ENCODE peak calls at places on chromosomes 13 and 19, in nine cellular contexts. D is anterior cingulate cortex; C is C1 segment of cervical spinal cord; O is NCI-H2081; P is A172; M is left ventricle myocardium inferior; G is GM03348; B is RPMI7951; K is activated naive CD8-positive, alpha-beta T cell treated with anti-CD3 and anti-CD28 coated beads, Interleukin-2, amount 50 U/mL, for 24 hours. L is an unnamed sample.

GRCh38 chr13:36858285-36858684 is 39.3 kb downstream of the RFXAP start:
- DNase-seq in D (no peak), C (no peak), O (peak), P (peak), M (no peak), G (peak), B (peak), K (no peak), L (no peak)

GRCh38 chr13:32986552-32986951 is 29.7 kb upstream of the KL start:
- DNase-seq in D (no peak), C (no peak), O (no peak), P (no peak), M (no peak), G (no peak), B (no peak), K (no peak), L (no peak)

GRCh38 chr19:34274827-34275625 is 20.7 kb downstream of the GARRE1 start:
- DNase-seq in D (no peak), C (no peak), O (no peak), P (peak), M (no peak), G (peak), B (peak), K (no peak), L (no peak)

GRCh38 chr19:49645592-49645991 is 3.6 kb downstream of the SCAF1 start:
- DNase-seq in D (no peak), C (no peak), O (no peak), P (no peak), M (no peak), G (no peak), B (no peak), K (no peak), L (no peak)

GRCh38 chr13:84121456-84121855 is 239.2 kb upstream of the SLITRK1 start:
- DNase-seq in D (no peak), C (no peak), O (no peak), P (no peak), M (no peak), G (peak), B (no peak), K (no peak), L (no peak)

GRCh38 chr13:113052206-113052605 is 53.4 kb upstream of the F7 start:
- DNase-seq in D (no peak), C (no peak), O (no peak), P (no peak), M (no peak), G (no peak), B (no peak), K (no peak), L (peak)

GRCh38 chr19:1411255-1412191 is 4.1 kb downstream of the DAZAP1 start:
- DNase-seq in D (peak), C (peak), O (no peak), P (peak), M (peak), G (peak), B (peak), K (peak), L (peak)

GRCh38 chr19:1173845-1174809 is at the start of gene SBNO2:
- DNase-seq in D (peak), C (peak), O (peak), P (peak), M (peak), G (peak), B (peak), K (peak), L (peak)

GRCh38 chr19:11539495-11540365 is 1.1 kb downstream of the CNN1 start:
- DNase-seq in D (no peak), C (no peak), O (no peak), P (no peak), M (peak), G (peak), B (no peak), K (no peak), L (no peak)

GRCh38 chr13:46197299-46197975 is 14.3 kb upstream of the LRRC63 start:
- DNase-seq in D (no peak), C (no peak), O (no peak), P (no peak), M (no peak), G (peak), B (no peak), K (no peak), L (no peak)

GRCh38 chr13:79776538-79776937 is 295.6 kb downstream of the NDFIP2 start:
- DNase-seq in D (no peak), C (no peak), O (no peak), P (peak), M (no peak), G (no peak), B (peak), K (no peak), L (no peak)

GRCh38 chr13:49098198-49098597 is 121.9 kb upstream of the MLNR start:
- DNase-seq in D (no peak), C (no peak), O (no peak), P (peak), M (no peak), G (peak), B (peak), K (no peak), L (no peak)

GRCh38 chr13:52925775-52926285 is 77.4 kb upstream of the PCDH8 start:
- DNase-seq in D (no peak), C (no peak), O (no peak), P (no peak), M (peak), G (no peak), B (no peak), K (no peak), L (no peak)

GRCh38 chr13:41463823-41464602 is 6.7 kb downstream of the RGCC start:
- DNase-seq in D (no peak), C (no peak), O (no peak), P (no peak), M (no peak), G (no peak), B (no peak), K (peak), L (no peak)

GRCh38 chr13:32191452-32191998 is 123.6 kb downstream of the ZAR1L start:
- DNase-seq in D (no peak), C (no peak), O (no peak), P (no peak), M (no peak), G (no peak), B (no peak), K (no peak), L (no peak)

GRCh38 chr19:13823256-13823655 is 28.0 kb downstream of the ZSWIM4 start:
- DNase-seq in D (no peak), C (no peak), O (no peak), P (no peak), M (peak), G (peak), B (no peak), K (no peak), L (peak)

GRCh38 chr19:28051047-28051446 is 1161.9 kb downstream of the UQCRFS1 start:
- DNase-seq in D (no peak), C (no peak), O (no peak), P (no peak), M (no peak), G (no peak), B (no peak), K (no peak), L (no peak)

GRCh38 chr13:112466132-112467025 is 90.2 kb downstream of the SPACA7 start:
- DNase-seq in D (no peak), C (no peak), O (no peak), P (no peak), M (no peak), G (no peak), B (no peak), K (no peak), L (no peak)

GRCh38 chr19:1520203-1520780 is 3.6 kb upstream of the PLK5 start:
- DNase-seq in D (no peak), C (no peak), O (no peak), P (peak), M (no peak), G (no peak), B (no peak), K (no peak), L (no peak)

GRCh38 chr13:24822640-24823039 is 58.7 kb downstream of the RNF17 start:
- DNase-seq in D (no peak), C (no peak), O (no peak), P (no peak), M (no peak), G (no peak), B (no peak), K (no peak), L (no peak)

GRCh38 chr13:35198821-35199220 is 256.8 kb downstream of the NBEA start:
- DNase-seq in D (no peak), C (no peak), O (no peak), P (no peak), M (no peak), G (no peak), B (no peak), K (no peak), L (peak)

GRCh38 chr19:19040417-19040816 is 7.0 kb downstream of the ARMC6 start:
- DNase-seq in D (no peak), C (no peak), O (no peak), P (no peak), M (peak), G (peak), B (peak), K (no peak), L (no peak)

GRCh38 chr19:49870309-49870901 is 3.0 kb upstream of the PNKP start:
- DNase-seq in D (no peak), C (no peak), O (no peak), P (no peak), M (no peak), G (no peak), B (no peak), K (no peak), L (no peak)

GRCh38 chr19:45250832-45251451 is at the start of gene MARK4:
- DNase-seq in D (peak), C (peak), O (peak), P (no peak), M (peak), G (peak), B (peak), K (peak), L (peak)

GRCh38 chr19:1807695-1808394 is 4.2 kb downstream of the ATP8B3 start:
- DNase-seq in D (no peak), C (no peak), O (no peak), P (no peak), M (no peak), G (no peak), B (no peak), K (no peak), L (no peak)

GRCh38 chr13:66723606-66724005 is 506.5 kb downstream of the PCDH9 start:
- DNase-seq in D (no peak), C (no peak), O (no peak), P (no peak), M (no peak), G (no peak), B (no peak), K (no peak), L (no peak)

L was measured in posterior cingulate gyrus.